ENCODE peak calls at places on chromosomes 5 and 9, in eight cellular contexts. One of them, this sample, is unnamed.

GRCh38 chr9:99393993-99394392 is 171.9 kb downstream of the SEC61B start:
- DNase-seq in ELR: no peak
- DNase-seq in HEK293T: no peak
- DNase-seq in stimulated activated CD8-positive, alpha-beta memory T cell treated with anti-CD3 and anti-CD28 coated beads, Interleukin-4, amount 100 ng/mL, for 1 hour: no peak
- DNase-seq in mesendoderm: peak; percentile 29
- DNase-seq in Calu3: no peak
- DNase-seq in activated T-cell treated with anti-CD3 and anti-CD28 coated beads for 1 hour: no peak
- DNase-seq in OCI-LY7: no peak
- DNase-seq in this sample: no peak

GRCh38 chr9:99056876-99057664 is 47.8 kb upstream of the TGFBR1 start:
- DNase-seq in ELR: peak; percentile 98
- DNase-seq in HEK293T: no peak
- DNase-seq in stimulated activated CD8-positive, alpha-beta memory T cell treated with anti-CD3 and anti-CD28 coated beads, Interleukin-4, amount 100 ng/mL, for 1 hour: no peak
- DNase-seq in mesendoderm: no peak
- DNase-seq in Calu3: no peak
- DNase-seq in activated T-cell treated with anti-CD3 and anti-CD28 coated beads for 1 hour: no peak
- DNase-seq in OCI-LY7: peak; percentile 20
- DNase-seq in this sample: no peak

GRCh38 chr9:14373319-14373632 is 59.3 kb upstream of the NFIB start:
- DNase-seq in ELR: no peak
- DNase-seq in HEK293T: no peak
- DNase-seq in stimulated activated CD8-positive, alpha-beta memory T cell treated with anti-CD3 and anti-CD28 coated beads, Interleukin-4, amount 100 ng/mL, for 1 hour: no peak
- DNase-seq in mesendoderm: no peak
- DNase-seq in Calu3: no peak
- DNase-seq in activated T-cell treated with anti-CD3 and anti-CD28 coated beads for 1 hour: no peak
- DNase-seq in OCI-LY7: no peak
- DNase-seq in this sample: no peak

GRCh38 chr9:34098307-34098706 is 28.2 kb downstream of the DCAF12 start:
- DNase-seq in ELR: no peak
- DNase-seq in HEK293T: no peak
- DNase-seq in stimulated activated CD8-positive, alpha-beta memory T cell treated with anti-CD3 and anti-CD28 coated beads, Interleukin-4, amount 100 ng/mL, for 1 hour: no peak
- DNase-seq in mesendoderm: no peak
- DNase-seq in Calu3: no peak
- DNase-seq in activated T-cell treated with anti-CD3 and anti-CD28 coated beads for 1 hour: no peak
- DNase-seq in OCI-LY7: peak; percentile 88
- DNase-seq in this sample: no peak

GRCh38 chr5:126544087-126544740 is 50.8 kb downstream of the ALDH7A1 start:
- DNase-seq in ELR: peak; percentile 58
- DNase-seq in HEK293T: peak; percentile 61
- DNase-seq in stimulated activated CD8-positive, alpha-beta memory T cell treated with anti-CD3 and anti-CD28 coated beads, Interleukin-4, amount 100 ng/mL, for 1 hour: no peak
- DNase-seq in mesendoderm: peak; percentile 44
- DNase-seq in Calu3: peak; percentile 58
- DNase-seq in activated T-cell treated with anti-CD3 and anti-CD28 coated beads for 1 hour: no peak
- DNase-seq in OCI-LY7: peak; percentile 86
- DNase-seq in this sample: no peak

GRCh38 chr5:149381986-149382338 is 2.9 kb upstream of the IL17B start:
- DNase-seq in ELR: peak; percentile 76
- DNase-seq in HEK293T: peak; percentile 87
- DNase-seq in stimulated activated CD8-positive, alpha-beta memory T cell treated with anti-CD3 and anti-CD28 coated beads, Interleukin-4, amount 100 ng/mL, for 1 hour: peak; percentile 62
- DNase-seq in mesendoderm: peak; percentile 86
- DNase-seq in Calu3: peak; percentile 88
- DNase-seq in activated T-cell treated with anti-CD3 and anti-CD28 coated beads for 1 hour: peak; percentile 67
- DNase-seq in OCI-LY7: peak; percentile 63
- DNase-seq in this sample: peak; percentile 69

GRCh38 chr5:180532268-180532667 is 38.1 kb downstream of the CNOT6 start:
- DNase-seq in ELR: no peak
- DNase-seq in HEK293T: no peak
- DNase-seq in stimulated activated CD8-positive, alpha-beta memory T cell treated with anti-CD3 and anti-CD28 coated beads, Interleukin-4, amount 100 ng/mL, for 1 hour: no peak
- DNase-seq in mesendoderm: no peak
- DNase-seq in Calu3: no peak
- DNase-seq in activated T-cell treated with anti-CD3 and anti-CD28 coated beads for 1 hour: no peak
- DNase-seq in OCI-LY7: no peak
- DNase-seq in this sample: no peak

GRCh38 chr5:78004559-78004958 is 228.4 kb upstream of the TBCA start:
- DNase-seq in ELR: no peak
- DNase-seq in HEK293T: no peak
- DNase-seq in stimulated activated CD8-positive, alpha-beta memory T cell treated with anti-CD3 and anti-CD28 coated beads, Interleukin-4, amount 100 ng/mL, for 1 hour: no peak
- DNase-seq in mesendoderm: no peak
- DNase-seq in Calu3: no peak
- DNase-seq in activated T-cell treated with anti-CD3 and anti-CD28 coated beads for 1 hour: no peak
- DNase-seq in OCI-LY7: no peak
- DNase-seq in this sample: no peak

GRCh38 chr9:136955943-136956335 is 3.9 kb downstream of the LCN12 start:
- DNase-seq in ELR: no peak
- DNase-seq in HEK293T: no peak
- DNase-seq in stimulated activated CD8-positive, alpha-beta memory T cell treated with anti-CD3 and anti-CD28 coated beads, Interleukin-4, amount 100 ng/mL, for 1 hour: no peak
- DNase-seq in mesendoderm: no peak
- DNase-seq in Calu3: no peak
- DNase-seq in activated T-cell treated with anti-CD3 and anti-CD28 coated beads for 1 hour: no peak
- DNase-seq in OCI-LY7: no peak
- DNase-seq in this sample: no peak

GRCh38 chr5:126519637-126520592 is 75.1 kb downstream of the ALDH7A1 start:
- DNase-seq in ELR: no peak
- DNase-seq in HEK293T: no peak
- DNase-seq in stimulated activated CD8-positive, alpha-beta memory T cell treated with anti-CD3 and anti-CD28 coated beads, Interleukin-4, amount 100 ng/mL, for 1 hour: no peak
- DNase-seq in mesendoderm: no peak
- DNase-seq in Calu3: no peak
- DNase-seq in activated T-cell treated with anti-CD3 and anti-CD28 coated beads for 1 hour: no peak
- DNase-seq in OCI-LY7: no peak
- DNase-seq in this sample: no peak

GRCh38 chr9:23088932-23089364 is 642.3 kb downstream of the DMRTA1 start:
- DNase-seq in ELR: peak; percentile 34
- DNase-seq in HEK293T: peak; percentile 5
- DNase-seq in stimulated activated CD8-positive, alpha-beta memory T cell treated with anti-CD3 and anti-CD28 coated beads, Interleukin-4, amount 100 ng/mL, for 1 hour: no peak
- DNase-seq in mesendoderm: peak; percentile 92
- DNase-seq in Calu3: peak; percentile 14
- DNase-seq in activated T-cell treated with anti-CD3 and anti-CD28 coated beads for 1 hour: no peak
- DNase-seq in OCI-LY7: peak; percentile 1
- DNase-seq in this sample: no peak

GRCh38 chr9:8733096-8733954 is 933.7 kb upstream of the DMAC1 start:
- DNase-seq in ELR: no peak
- DNase-seq in HEK293T: peak; percentile 27
- DNase-seq in stimulated activated CD8-positive, alpha-beta memory T cell treated with anti-CD3 and anti-CD28 coated beads, Interleukin-4, amount 100 ng/mL, for 1 hour: no peak
- DNase-seq in mesendoderm: peak; percentile 62
- DNase-seq in Calu3: no peak
- DNase-seq in activated T-cell treated with anti-CD3 and anti-CD28 coated beads for 1 hour: no peak
- DNase-seq in OCI-LY7: no peak
- DNase-seq in this sample: no peak

GRCh38 chr5:64840958-64841357 is 72.2 kb downstream of the CWC27 start:
- DNase-seq in ELR: no peak
- DNase-seq in HEK293T: no peak
- DNase-seq in stimulated activated CD8-positive, alpha-beta memory T cell treated with anti-CD3 and anti-CD28 coated beads, Interleukin-4, amount 100 ng/mL, for 1 hour: no peak
- DNase-seq in mesendoderm: no peak
- DNase-seq in Calu3: no peak
- DNase-seq in activated T-cell treated with anti-CD3 and anti-CD28 coated beads for 1 hour: no peak
- DNase-seq in OCI-LY7: no peak
- DNase-seq in this sample: no peak

GRCh38 chr5:17440766-17441165 is 57.3 kb upstream of the TAF11L2 start:
- DNase-seq in ELR: no peak
- DNase-seq in HEK293T: no peak
- DNase-seq in stimulated activated CD8-positive, alpha-beta memory T cell treated with anti-CD3 and anti-CD28 coated beads, Interleukin-4, amount 100 ng/mL, for 1 hour: no peak
- DNase-seq in mesendoderm: no peak
- DNase-seq in Calu3: no peak
- DNase-seq in activated T-cell treated with anti-CD3 and anti-CD28 coated beads for 1 hour: no peak
- DNase-seq in OCI-LY7: no peak
- DNase-seq in this sample: no peak

GRCh38 chr5:68419101-68419636 is 203.6 kb downstream of the PIK3R1 start:
- DNase-seq in ELR: no peak
- DNase-seq in HEK293T: no peak
- DNase-seq in stimulated activated CD8-positive, alpha-beta memory T cell treated with anti-CD3 and anti-CD28 coated beads, Interleukin-4, amount 100 ng/mL, for 1 hour: no peak
- DNase-seq in mesendoderm: no peak
- DNase-seq in Calu3: no peak
- DNase-seq in activated T-cell treated with anti-CD3 and anti-CD28 coated beads for 1 hour: no peak
- DNase-seq in OCI-LY7: no peak
- DNase-seq in this sample: no peak

GRCh38 chr9:128371622-128372117 is 496 bp downstream of the URM1 start:
- DNase-seq in ELR: peak; percentile 28
- DNase-seq in HEK293T: no peak
- DNase-seq in stimulated activated CD8-positive, alpha-beta memory T cell treated with anti-CD3 and anti-CD28 coated beads, Interleukin-4, amount 100 ng/mL, for 1 hour: no peak
- DNase-seq in mesendoderm: no peak
- DNase-seq in Calu3: no peak
- DNase-seq in activated T-cell treated with anti-CD3 and anti-CD28 coated beads for 1 hour: no peak
- DNase-seq in OCI-LY7: no peak
- DNase-seq in this sample: no peak

GRCh38 chr5:96338624-96339023 is 94.4 kb downstream of the PCSK1 start:
- DNase-seq in ELR: no peak
- DNase-seq in HEK293T: no peak
- DNase-seq in stimulated activated CD8-positive, alpha-beta memory T cell treated with anti-CD3 and anti-CD28 coated beads, Interleukin-4, amount 100 ng/mL, for 1 hour: no peak
- DNase-seq in mesendoderm: no peak
- DNase-seq in Calu3: peak; percentile 38
- DNase-seq in activated T-cell treated with anti-CD3 and anti-CD28 coated beads for 1 hour: no peak
- DNase-seq in OCI-LY7: no peak
- DNase-seq in this sample: no peak

GRCh38 chr5:36180556-36181350 is 28.8 kb downstream of the SKP2 start:
- DNase-seq in ELR: no peak
- DNase-seq in HEK293T: no peak
- DNase-seq in stimulated activated CD8-positive, alpha-beta memory T cell treated with anti-CD3 and anti-CD28 coated beads, Interleukin-4, amount 100 ng/mL, for 1 hour: no peak
- DNase-seq in mesendoderm: no peak
- DNase-seq in Calu3: no peak
- DNase-seq in activated T-cell treated with anti-CD3 and anti-CD28 coated beads for 1 hour: no peak
- DNase-seq in OCI-LY7: no peak
- DNase-seq in this sample: no peak